ENCODE peak calls at places on chromosomes 2 and 18, in four cellular contexts. M, I, O and Y are unnamed samples.

GRCh38 chr2:97718051-97718882 is 4.9 kb downstream of the ZAP70 start:
- DNase-seq in I (peak), M (no peak), O (no peak), Y (no peak)

GRCh38 chr2:240060977-240061591 is 7.8 kb upstream of the OR6B3 start:
- DNase-seq in I (no peak), O (no peak), M (peak), Y (no peak)

GRCh38 chr18:46917108-46917807 is at the start of the genes KATNAL2 and PIAS2:
- DNase-seq in M (peak), I (peak), O (peak), Y (peak)

GRCh38 chr18:3540805-3541548 is 91.0 kb downstream of the TGIF1 start:
- DNase-seq in O (no peak), M (no peak), I (no peak), Y (no peak)

GRCh38 chr2:72149556-72150156 is 2.0 kb upstream of the CYP26B1 start:
- DNase-seq in O (no peak), M (peak), I (no peak), Y (no peak)

GRCh38 chr18:8426401-8426800 is 182.8 kb upstream of the RAB12 start:
- DNase-seq in I (no peak), M (peak), O (no peak), Y (no peak)

GRCh38 chr2:72744049-72744448 is 81.8 kb downstream of the EXOC6B start:
- DNase-seq in I (no peak), M (peak), O (no peak), Y (no peak)

GRCh38 chr2:20618886-20619521 is 31.9 kb downstream of the HS1BP3 start:
- DNase-seq in I (no peak), M (no peak), O (no peak), Y (peak)

GRCh38 chr2:10079192-10079930 is 850 bp downstream of the CYS1 start:
- DNase-seq in O (peak), I (no peak), M (peak), Y (no peak)

GRCh38 chr18:3525870-3526420 is 76.0 kb downstream of the TGIF1 start:
- DNase-seq in I (no peak), O (no peak), M (peak), Y (no peak)